ENCODE peak calls at places on chromosomes 5 and 9, in eight cellular contexts. R is ascending aorta, I is esophagus squamous epithelium, C is pancreas, D is colonic mucosa, Z is uterus, V is cardiac muscle cell, F is tibial nerve. G is an unnamed sample.

GRCh38 chr9:18489861-18490260 is 15.9 kb downstream of the ADAMTSL1 start:
- DNase-seq in V (no peak), F (no peak), D (no peak), R (no peak), I (no peak), C (no peak), Z (no peak), G (no peak)

GRCh38 chr5:95403996-95404395 is 12.8 kb downstream of the FAM81B start:
- DNase-seq in R (no peak), V (no peak), C (no peak), F (no peak), Z (no peak), I (no peak), D (no peak), G (no peak)

GRCh38 chr9:72400866-72401265 is 35.9 kb upstream of the ZFAND5 start:
- DNase-seq in F (no peak), C (no peak), Z (no peak), V (no peak), I (no peak), D (no peak), R (no peak), G (no peak)

GRCh38 chr5:134574521-134574920 is 49.1 kb downstream of the JADE2 start:
- DNase-seq in Z (no peak), V (no peak), R (no peak), C (no peak), D (no peak), I (no peak), F (no peak), G (no peak)

GRCh38 chr5:107570805-107571531 is 99.8 kb downstream of the EFNA5 start:
- DNase-seq in I (no peak), C (no peak), R (no peak), D (peak; percentile 61), F (no peak), V (peak; percentile 41), Z (no peak), G (peak; percentile 59)

GRCh38 chr9:5529683-5530221 is 19.4 kb downstream of the PDCD1LG2 start:
- DNase-seq in Z (no peak), I (no peak), D (no peak), F (no peak), V (no peak), C (no peak), R (no peak), G (no peak)

GRCh38 chr9:23551171-23551795 is 274.8 kb downstream of the ELAVL2 start:
- DNase-seq in Z (no peak), F (no peak), V (no peak), C (no peak), I (no peak), D (no peak), R (no peak), G (no peak)

GRCh38 chr9:36319806-36320205 is 61.6 kb upstream of the GNE start:
- DNase-seq in F (no peak), C (peak; percentile 41), V (no peak), D (peak; percentile 74), I (no peak), R (no peak), Z (no peak), G (no peak)

GRCh38 chr5:1762121-1762877 is 37.3 kb downstream of the MRPL36 start:
- DNase-seq in I (no peak), D (no peak), C (no peak), R (no peak), V (no peak), F (no peak), Z (peak; percentile 4), G (no peak)

GRCh38 chr9:117622347-117622746 is 81.9 kb upstream of the TLR4 start:
- DNase-seq in D (no peak), I (no peak), F (no peak), R (no peak), Z (no peak), C (no peak), V (no peak), G (no peak)

GRCh38 chr5:147567917-147568598 is 58.2 kb upstream of the DPYSL3 start:
- DNase-seq in D (no peak), Z (no peak), R (no peak), V (peak; percentile 64), I (no peak), C (no peak), F (no peak), G (no peak)

GRCh38 chr5:150464554-150465012 is 15.0 kb upstream of the RPS14 start:
- DNase-seq in F (no peak), V (peak; percentile 78), C (no peak), D (no peak), I (no peak), R (no peak), Z (peak; percentile 63), G (no peak)

GRCh38 chr9:2291980-2292704 is 277.0 kb downstream of the SMARCA2 start:
- DNase-seq in D (peak; percentile 38), R (no peak), I (no peak), V (peak; percentile 50), C (no peak), F (no peak), Z (no peak), G (no peak)

GRCh38 chr5:6470672-6471071 is 22.0 kb downstream of the UBE2QL1 start:
- DNase-seq in I (no peak), R (no peak), C (no peak), V (no peak), F (no peak), D (no peak), Z (no peak), G (no peak)

GRCh38 chr5:36744041-36744677 is 132.4 kb upstream of the NIPBL start:
- DNase-seq in F (no peak), D (peak; percentile 24), V (no peak), C (no peak), Z (no peak), I (no peak), R (no peak), G (no peak)

GRCh38 chr9:95724253-95724991 is 151.1 kb upstream of the ERCC6L2 start:
- DNase-seq in D (no peak), F (no peak), R (no peak), C (no peak), I (no peak), V (no peak), Z (no peak), G (peak; percentile 42)

DNA sequence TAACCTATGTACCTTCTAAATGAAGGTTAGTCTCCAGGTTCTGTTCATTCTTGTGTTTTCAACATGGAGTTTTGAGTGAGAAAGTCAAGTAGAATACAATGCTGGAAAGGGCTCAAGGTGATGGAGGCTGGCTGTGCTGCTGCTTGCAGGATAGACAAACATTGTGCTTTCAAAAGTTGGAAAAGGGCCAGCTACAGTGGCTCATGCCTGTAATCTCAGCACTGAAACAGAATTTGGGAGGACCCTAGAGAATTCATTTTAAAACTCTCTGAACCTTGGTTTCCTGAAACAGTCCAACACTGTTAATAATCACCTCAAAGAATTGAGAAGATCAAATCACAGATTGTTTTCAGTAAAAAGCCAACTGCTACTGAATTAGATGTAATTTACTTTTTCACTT is 15.4 kb upstream of the IARS1 start:
- DNase-seq in I (no peak), V (peak; percentile 62), F (no peak), Z (no peak), R (no peak), C (no peak), D (no peak), G (no peak)
- H3K4me1 ChIP-seq in I (no peaks in the 10 kb centered on the region), V (peaks cover 12% of the 10 kb centered on the region), F (no peaks in the 10 kb centered on the region), Z (no peaks in the 10 kb centered on the region), R (no peaks in the 10 kb centered on the region), C (no peaks in the 10 kb centered on the region), D (no peaks in the 10 kb centered on the region), G (no peaks in the 10 kb centered on the region)

GRCh38 chr9:87433853-87434252 is 63.8 kb upstream of the DAPK1 start:
- DNase-seq in V (no peak), C (no peak), I (no peak), R (no peak), Z (no peak), D (no peak), F (no peak), G (no peak)

GRCh38 chr9:87434341-87434740 is 63.3 kb upstream of the DAPK1 start:
- DNase-seq in I (no peak), F (no peak), C (no peak), R (no peak), V (no peak), Z (no peak), D (no peak), G (no peak)

GRCh38 chr9:87437966-87438365 is 59.7 kb upstream of the DAPK1 start:
- DNase-seq in R (no peak), D (no peak), C (no peak), I (no peak), F (no peak), V (no peak), Z (no peak), G (no peak)

GRCh38 chr9:87435189-87435880 is 62.3 kb upstream of the DAPK1 start:
- DNase-seq in C (no peak), D (no peak), V (no peak), Z (no peak), R (no peak), I (no peak), F (no peak), G (no peak)

GRCh38 chr9:87436694-87437093 is 61.0 kb upstream of the DAPK1 start:
- DNase-seq in V (peak; percentile 21), D (no peak), I (no peak), C (no peak), R (no peak), F (no peak), Z (no peak), G (no peak)
- H3K27ac ChIP-seq in V (no peak overlapping the region), D (no peak overlapping the region), I (no peak overlapping the region), C (no peak overlapping the region), R (no peak overlapping the region), F (no peak overlapping the region), Z (no peak overlapping the region), G (no peak overlapping the region)

GRCh38 chr9:107635137-107635802 is 145.7 kb upstream of the KLF4 start:
- DNase-seq in V (peak; percentile 40), F (no peak), C (no peak), Z (no peak), D (no peak), I (no peak), R (no peak), G (no peak)
- H3K4me1 ChIP-seq in V (no peaks in the 10 kb centered on the region), F (peaks cover 15% of the 10 kb centered on the region), C (no peaks in the 10 kb centered on the region), Z (peaks cover 5% of the 10 kb centered on the region), D (peaks cover 3% of the 10 kb centered on the region), I (peaks cover 21% of the 10 kb centered on the region), R (peaks cover 3% of the 10 kb centered on the region), G (no peaks in the 10 kb centered on the region)

GRCh38 chr9:89313842-89314241 is 2.8 kb downstream of the CKS2 start:
- DNase-seq in R (no peak), D (no peak), V (peak; percentile 21), I (no peak), F (no peak), Z (no peak), C (no peak), G (no peak)

GRCh38 chr9:89311346-89312153 is 555 bp downstream of the CKS2 start:
- DNase-seq in V (peak; percentile 24), Z (no peak), C (peak; percentile 61), R (no peak), F (no peak), D (peak; percentile 30), I (no peak), G (peak; percentile 58)

GRCh38 chr9:89309608-89310485 is 1.1 kb upstream of the CKS2 start:
- DNase-seq in R (no peak), Z (no peak), F (no peak), D (peak; percentile 59), I (no peak), V (peak; percentile 38), C (no peak), G (peak; percentile 52)

GRCh38 chr9:89310486-89311345 is at the start of gene CKS2:
- DNase-seq in D (peak; percentile 100), V (peak; percentile 100), Z (peak; percentile 100), I (peak; percentile 98), C (peak; percentile 100), F (peak; percentile 99), R (peak; percentile 99), G (peak; percentile 99)

GRCh38 chr9:89312154-89312616 is 1.2 kb downstream of the CKS2 start:
- DNase-seq in Z (no peak), D (peak; percentile 36), V (peak; percentile 21), I (no peak), R (no peak), F (no peak), C (no peak), G (no peak)
- H3K27ac ChIP-seq in Z (no peak overlapping the region), D (peak overlapping the region; percentile 65), V (peak overlapping the region; percentile 97), I (peak overlapping the region; percentile 99), R (no peak overlapping the region), F (no peak overlapping the region), C (no peak overlapping the region), G (peak overlapping the region; percentile 100)

G was measured in Peyer's patch.